ENCODE peak calls at places on chromosome 21, in eight cellular contexts. One of them, this sample, is unnamed.

GRCh38 chr21:34690041-34690792 is 21.4 kb downstream of the CLIC6 start:
- DNase-seq in HepG2: no peak
- DNase-seq in transverse colon: peak; percentile 47
- DNase-seq in esophagus muscularis mucosa: no peak
- DNase-seq in sigmoid colon: no peak
- DNase-seq in stomach: peak; percentile 52
- DNase-seq in GM12878: no peak
- DNase-seq in K562: no peak
- DNase-seq in this sample: no peak

GRCh38 chr21:45329261-45330074 is 41.8 kb upstream of the POFUT2 start:
- DNase-seq in HepG2: no peak
- DNase-seq in transverse colon: no peak
- DNase-seq in esophagus muscularis mucosa: no peak
- DNase-seq in sigmoid colon: peak; percentile 70
- DNase-seq in stomach: no peak
- DNase-seq in GM12878: no peak
- DNase-seq in K562: no peak
- DNase-seq in this sample: peak; percentile 59

GRCh38 chr21:15682977-15683376 is 46.8 kb upstream of the USP25 start:
- DNase-seq in HepG2: no peak
- DNase-seq in transverse colon: no peak
- DNase-seq in esophagus muscularis mucosa: no peak
- DNase-seq in sigmoid colon: no peak
- DNase-seq in stomach: no peak
- DNase-seq in GM12878: no peak
- DNase-seq in K562: no peak
- DNase-seq in this sample: no peak

GRCh38 chr21:41834252-41834925 is 44.8 kb downstream of the PRDM15 start:
- DNase-seq in HepG2: no peak
- DNase-seq in transverse colon: no peak
- DNase-seq in esophagus muscularis mucosa: no peak
- DNase-seq in sigmoid colon: peak; percentile 36
- DNase-seq in stomach: no peak
- DNase-seq in GM12878: no peak
- DNase-seq in K562: no peak
- DNase-seq in this sample: no peak

GRCh38 chr21:29154270-29154669 is 23.8 kb downstream of the MAP3K7CL start:
- DNase-seq in HepG2: no peak
- DNase-seq in transverse colon: no peak
- DNase-seq in esophagus muscularis mucosa: no peak
- DNase-seq in sigmoid colon: no peak
- DNase-seq in stomach: no peak
- DNase-seq in GM12878: no peak
- DNase-seq in K562: no peak
- DNase-seq in this sample: no peak

GRCh38 chr21:18840239-18840638 is 436.7 kb upstream of the TMPRSS15 start:
- DNase-seq in HepG2: no peak
- DNase-seq in transverse colon: no peak
- DNase-seq in esophagus muscularis mucosa: no peak
- DNase-seq in sigmoid colon: no peak
- DNase-seq in stomach: no peak
- DNase-seq in GM12878: no peak
- DNase-seq in K562: no peak
- DNase-seq in this sample: no peak

GRCh38 chr21:24336491-24336890 is 1270.8 kb downstream of the MRPL39 start:
- DNase-seq in HepG2: no peak
- DNase-seq in transverse colon: no peak
- DNase-seq in esophagus muscularis mucosa: no peak
- DNase-seq in sigmoid colon: no peak
- DNase-seq in stomach: no peak
- DNase-seq in GM12878: no peak
- DNase-seq in K562: no peak
- DNase-seq in this sample: no peak

GRCh38 chr21:15415541-15416261 is 314.1 kb upstream of the USP25 start:
- DNase-seq in HepG2: peak; percentile 6
- DNase-seq in transverse colon: no peak
- DNase-seq in esophagus muscularis mucosa: no peak
- DNase-seq in sigmoid colon: no peak
- DNase-seq in stomach: no peak
- DNase-seq in GM12878: no peak
- DNase-seq in K562: no peak
- DNase-seq in this sample: no peak

GRCh38 chr21:18151046-18151445 is 93.6 kb upstream of the CHODL start:
- DNase-seq in HepG2: no peak
- DNase-seq in transverse colon: no peak
- DNase-seq in esophagus muscularis mucosa: no peak
- DNase-seq in sigmoid colon: no peak
- DNase-seq in stomach: no peak
- DNase-seq in GM12878: no peak
- DNase-seq in K562: no peak
- DNase-seq in this sample: no peak

GRCh38 chr21:31335957-31336738 is 7.9 kb downstream of the TIAM1 start:
- DNase-seq in HepG2: no peak
- DNase-seq in transverse colon: no peak
- DNase-seq in esophagus muscularis mucosa: no peak
- DNase-seq in sigmoid colon: peak; percentile 70
- DNase-seq in stomach: no peak
- DNase-seq in GM12878: no peak
- DNase-seq in K562: no peak
- DNase-seq in this sample: no peak

GRCh38 chr21:28805885-28806284 is 186.8 kb downstream of the LTN1 start:
- DNase-seq in HepG2: no peak
- DNase-seq in transverse colon: no peak
- DNase-seq in esophagus muscularis mucosa: no peak
- DNase-seq in sigmoid colon: no peak
- DNase-seq in stomach: no peak
- DNase-seq in GM12878: no peak
- DNase-seq in K562: no peak
- DNase-seq in this sample: no peak

GRCh38 chr21:26529556-26529955 is 43.5 kb downstream of the CYYR1 start:
- DNase-seq in HepG2: no peak
- DNase-seq in transverse colon: no peak
- DNase-seq in esophagus muscularis mucosa: no peak
- DNase-seq in sigmoid colon: no peak
- DNase-seq in stomach: no peak
- DNase-seq in GM12878: no peak
- DNase-seq in K562: no peak
- DNase-seq in this sample: no peak
- TF ChIP-seq POLR2AphosphoS5 in HepG2: no peak
- TF ChIP-seq POLR2AphosphoS5 in transverse colon: no peak
- TF ChIP-seq POLR2AphosphoS5 in esophagus muscularis mucosa: no peak
- TF ChIP-seq POLR2AphosphoS5 in sigmoid colon: no peak
- TF ChIP-seq POLR2AphosphoS5 in stomach: no peak
- TF ChIP-seq POLR2AphosphoS5 in GM12878: no peak
- TF ChIP-seq POLR2AphosphoS5 in K562: no peak
- TF ChIP-seq POLR2AphosphoS5 in this sample: no peak

GRCh38 chr21:43811262-43812105 is 22.1 kb downstream of the RRP1 start:
- DNase-seq in HepG2: no peak
- DNase-seq in transverse colon: no peak
- DNase-seq in esophagus muscularis mucosa: no peak
- DNase-seq in sigmoid colon: no peak
- DNase-seq in stomach: no peak
- DNase-seq in GM12878: no peak
- DNase-seq in K562: no peak
- DNase-seq in this sample: no peak

GRCh38 chr21:43812957-43813730 is 23.8 kb downstream of the RRP1 start:
- DNase-seq in HepG2: no peak
- DNase-seq in transverse colon: no peak
- DNase-seq in esophagus muscularis mucosa: no peak
- DNase-seq in sigmoid colon: no peak
- DNase-seq in stomach: no peak
- DNase-seq in GM12878: no peak
- DNase-seq in K562: no peak
- DNase-seq in this sample: no peak

GRCh38 chr21:43814215-43815106 is 25.1 kb downstream of the RRP1 start:
- DNase-seq in HepG2: no peak
- DNase-seq in transverse colon: no peak
- DNase-seq in esophagus muscularis mucosa: no peak
- DNase-seq in sigmoid colon: no peak
- DNase-seq in stomach: no peak
- DNase-seq in GM12878: no peak
- DNase-seq in K562: no peak
- DNase-seq in this sample: no peak

GRCh38 chr21:43810505-43811261 is 21.3 kb downstream of the RRP1 start:
- DNase-seq in HepG2: peak; percentile 75
- DNase-seq in transverse colon: peak; percentile 93
- DNase-seq in esophagus muscularis mucosa: peak; percentile 93
- DNase-seq in sigmoid colon: peak; percentile 86
- DNase-seq in stomach: peak; percentile 94
- DNase-seq in GM12878: peak; percentile 51
- DNase-seq in K562: peak; percentile 93
- DNase-seq in this sample: peak; percentile 91

DNA sequence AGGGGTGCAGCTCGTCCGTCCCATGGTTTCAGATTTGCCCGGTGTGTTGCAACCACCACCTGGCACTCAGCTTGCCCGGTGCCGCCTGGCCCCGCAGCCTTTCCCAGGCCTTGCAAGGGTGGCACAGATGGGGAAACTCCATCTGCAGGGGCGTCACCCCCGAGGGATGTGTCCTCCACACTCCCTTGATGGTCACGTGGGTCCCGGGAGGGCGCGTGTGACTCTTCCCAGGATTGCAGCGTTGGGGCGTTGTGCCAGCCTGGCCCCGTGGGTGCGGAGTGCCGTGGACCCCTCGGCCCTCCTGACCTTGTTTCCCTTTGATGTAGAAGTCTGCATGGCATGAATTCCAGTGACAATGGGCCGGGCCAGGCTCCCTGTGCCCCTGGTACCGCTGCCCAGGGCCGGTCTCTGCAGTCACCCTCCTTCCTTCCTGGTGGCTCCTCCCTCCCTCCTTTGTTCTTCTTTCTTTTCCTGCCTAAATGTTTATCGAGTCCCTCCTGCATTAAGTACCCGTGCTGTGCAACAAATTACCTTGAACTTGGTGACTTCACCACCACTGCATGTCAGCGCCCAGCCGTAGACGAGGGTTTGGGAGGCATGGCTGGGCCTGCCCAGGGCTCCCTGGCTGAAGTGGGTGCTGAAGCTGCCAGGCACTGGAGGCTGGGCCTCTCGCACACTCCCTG is 22.9 kb downstream of the RRP1 start:
- DNase-seq in HepG2: peak; percentile 21
- DNase-seq in transverse colon: peak; percentile 42
- DNase-seq in esophagus muscularis mucosa: no peak
- DNase-seq in sigmoid colon: no peak
- DNase-seq in stomach: peak; percentile 32
- DNase-seq in GM12878: no peak
- DNase-seq in K562: no peak
- DNase-seq in this sample: no peak
- H3K4me3 ChIP-seq in HepG2: no peak overlapping the region
- H3K4me3 ChIP-seq in transverse colon: peak overlapping the region; percentile 9
- H3K4me3 ChIP-seq in esophagus muscularis mucosa: peak overlapping the region; percentile 34
- H3K4me3 ChIP-seq in sigmoid colon: no peak overlapping the region
- H3K4me3 ChIP-seq in stomach: peak overlapping the region; percentile 19
- H3K4me3 ChIP-seq in GM12878: no peak overlapping the region
- H3K4me3 ChIP-seq in K562: no peak overlapping the region
- H3K4me3 ChIP-seq in this sample: peak overlapping the region; percentile 48

GRCh38 chr21:33542640-33543504 is at the start of gene SON:
- DNase-seq in HepG2: peak; percentile 96
- DNase-seq in transverse colon: peak; percentile 99
- DNase-seq in esophagus muscularis mucosa: peak; percentile 100
- DNase-seq in sigmoid colon: peak; percentile 100
- DNase-seq in stomach: peak; percentile 99
- DNase-seq in GM12878: peak; percentile 95
- DNase-seq in K562: peak; percentile 98
- DNase-seq in this sample: peak; percentile 100

GRCh38 chr21:33541756-33542639 is at the start of gene GART:
- DNase-seq in HepG2: peak; percentile 73
- DNase-seq in transverse colon: peak; percentile 88
- DNase-seq in esophagus muscularis mucosa: peak; percentile 92
- DNase-seq in sigmoid colon: peak; percentile 89
- DNase-seq in stomach: peak; percentile 86
- DNase-seq in GM12878: peak; percentile 35
- DNase-seq in K562: peak; percentile 86
- DNase-seq in this sample: peak; percentile 91

GRCh38 chr21:33539612-33540011 is 2.3 kb downstream of the GART start:
- DNase-seq in HepG2: no peak
- DNase-seq in transverse colon: no peak
- DNase-seq in esophagus muscularis mucosa: no peak
- DNase-seq in sigmoid colon: no peak
- DNase-seq in stomach: no peak
- DNase-seq in GM12878: no peak
- DNase-seq in K562: no peak
- DNase-seq in this sample: no peak

GRCh38 chr21:33540711-33541104 is 1.2 kb downstream of the GART start:
- DNase-seq in HepG2: no peak
- DNase-seq in transverse colon: no peak
- DNase-seq in esophagus muscularis mucosa: no peak
- DNase-seq in sigmoid colon: no peak
- DNase-seq in stomach: no peak
- DNase-seq in GM12878: no peak
- DNase-seq in K562: no peak
- DNase-seq in this sample: no peak

DNA sequence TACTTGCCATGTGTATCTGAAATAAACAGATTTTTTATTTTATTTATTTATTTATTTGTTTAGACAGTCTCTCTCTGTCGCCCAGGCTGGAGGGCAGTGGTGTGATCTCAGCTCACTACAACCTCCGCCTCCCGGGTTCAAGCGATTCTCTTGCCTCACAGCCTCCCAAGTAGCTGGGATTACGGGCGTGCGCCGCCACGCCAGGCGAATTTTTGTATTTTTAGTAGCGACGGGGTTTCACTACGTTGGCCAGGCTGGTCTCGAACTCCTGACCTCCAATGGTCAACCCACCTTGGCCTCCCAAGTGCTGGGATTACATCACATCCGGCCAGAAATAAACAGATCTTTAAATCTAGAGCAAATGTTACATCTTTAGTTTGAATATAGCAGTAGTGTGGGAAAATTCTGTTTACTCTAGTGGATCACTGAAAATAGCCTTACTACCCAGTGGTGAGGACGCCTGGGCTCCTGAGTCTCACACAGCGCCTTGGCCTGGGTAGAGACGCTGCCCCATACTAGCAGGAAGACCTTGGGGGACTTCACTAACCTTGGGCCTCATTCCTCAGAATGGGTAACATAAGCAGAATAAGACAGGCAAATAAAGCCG is 709 bp downstream of the GART start:
- DNase-seq in HepG2: peak; percentile 24
- DNase-seq in transverse colon: no peak
- DNase-seq in esophagus muscularis mucosa: no peak
- DNase-seq in sigmoid colon: no peak
- DNase-seq in stomach: no peak
- DNase-seq in GM12878: peak; percentile 13
- DNase-seq in K562: no peak
- DNase-seq in this sample: no peak
- TF ChIP-seq EP300 in HepG2: no peak
- TF ChIP-seq EP300 in transverse colon: no peak
- TF ChIP-seq EP300 in esophagus muscularis mucosa: no peak
- TF ChIP-seq EP300 in sigmoid colon: no peak
- TF ChIP-seq EP300 in stomach: no peak
- TF ChIP-seq EP300 in GM12878: no peak
- TF ChIP-seq EP300 in K562: no peak
- TF ChIP-seq EP300 in this sample: no peak

GRCh38 chr21:39799178-39799577 is 54.2 kb downstream of the IGSF5 start:
- DNase-seq in HepG2: no peak
- DNase-seq in transverse colon: peak; percentile 7
- DNase-seq in esophagus muscularis mucosa: no peak
- DNase-seq in sigmoid colon: no peak
- DNase-seq in stomach: no peak
- DNase-seq in GM12878: no peak
- DNase-seq in K562: no peak
- DNase-seq in this sample: no peak
- TF ChIP-seq POLR2AphosphoS5 in HepG2: no peak
- TF ChIP-seq POLR2AphosphoS5 in transverse colon: no peak
- TF ChIP-seq POLR2AphosphoS5 in esophagus muscularis mucosa: no peak
- TF ChIP-seq POLR2AphosphoS5 in sigmoid colon: no peak
- TF ChIP-seq POLR2AphosphoS5 in stomach: no peak
- TF ChIP-seq POLR2AphosphoS5 in GM12878: no peak
- TF ChIP-seq POLR2AphosphoS5 in K562: no peak
- TF ChIP-seq POLR2AphosphoS5 in this sample: no peak